ENCODE peak calls at places on chromosomes 16 and 17, in ten cellular contexts. J is left ventricle myocardium inferior, P is neuronal stem cell, B is A549, I is kidney epithelial cell, E is fibroblast of lung, K is ascending aorta, S is AG04450, Z is HFF-Myc, F is tibial nerve. A is an unnamed sample.

GRCh38 chr16:26993988-26994387 is 72.7 kb upstream of the C16orf82 start:
- DNase-seq in J (no peak), E (peak), F (no peak), P (no peak), B (no peak), Z (no peak), S (no peak), K (peak), I (no peak), A (no peak)

GRCh38 chr16:84487358-84487757 is 17.1 kb downstream of the MEAK7 start:
- DNase-seq in S (no peak), K (no peak), E (no peak), P (no peak), I (no peak), B (no peak), F (no peak), Z (no peak), J (no peak), A (no peak)

GRCh38 chr16:55543470-55543869 is 23.0 kb upstream of the CAPNS2 start:
- DNase-seq in B (peak), P (no peak), K (no peak), I (no peak), S (no peak), E (peak), J (no peak), F (no peak), Z (peak), A (peak)

GRCh38 chr16:22189473-22190168 is 16.5 kb upstream of the EEF2K start:
- DNase-seq in K (peak), P (no peak), B (no peak), J (peak), E (peak), Z (no peak), F (peak), S (no peak), I (no peak), A (peak)

GRCh38 chr17:37701424-37702020 is 43.3 kb downstream of the HNF1B start:
- DNase-seq in Z (no peak), J (no peak), I (no peak), K (no peak), P (no peak), S (no peak), F (no peak), B (peak), E (peak), A (no peak)

GRCh38 chr17:75521951-75522727 is 3.4 kb upstream of the LLGL2 start:
- DNase-seq in P (no peak), J (no peak), Z (no peak), F (no peak), B (no peak), I (no peak), E (no peak), S (no peak), K (no peak), A (no peak)

GRCh38 chr16:76278086-76278485 is 885 bp downstream of the CNTNAP4 start:
- DNase-seq in P (no peak), I (no peak), E (no peak), Z (no peak), K (no peak), J (no peak), F (no peak), S (no peak), B (no peak), A (no peak)

GRCh38 chr16:1619976-1620375 is 7.8 kb downstream of the CRAMP1 start:
- DNase-seq in B (no peak), I (no peak), S (no peak), Z (no peak), F (no peak), P (no peak), K (no peak), E (no peak), J (no peak), A (no peak)

GRCh38 chr17:44900894-44901293 is 1.6 kb upstream of the EFTUD2 start:
- DNase-seq in K (no peak), Z (no peak), I (no peak), E (peak), B (peak), J (no peak), S (peak), P (no peak), F (no peak), A (no peak)

GRCh38 chr16:76748698-76749097 is 442.3 kb upstream of the MON1B start:
- DNase-seq in I (no peak), P (no peak), J (no peak), Z (no peak), K (no peak), F (no peak), S (no peak), B (no peak), E (no peak), A (no peak)

GRCh38 chr16:88662222-88662842 is 559 bp downstream of the MVD start:
- DNase-seq in J (no peak), B (no peak), S (no peak), E (no peak), K (peak), I (no peak), F (no peak), P (no peak), Z (no peak), A (no peak)

GRCh38 chr16:87203060-87203656 is 114.0 kb downstream of the C16orf95 start:
- DNase-seq in S (peak), P (peak), Z (peak), B (peak), F (peak), J (peak), K (peak), I (peak), E (peak), A (peak)

GRCh38 chr16:53154513-53154912 is 99.7 kb downstream of the CHD9 start:
- DNase-seq in K (no peak), I (no peak), B (no peak), P (no peak), E (no peak), J (no peak), F (no peak), S (no peak), Z (no peak), A (peak)

GRCh38 chr16:85556456-85557082 is 56.6 kb upstream of the GSE1 start:
- DNase-seq in F (no peak), S (no peak), I (no peak), P (no peak), J (no peak), E (no peak), K (no peak), Z (no peak), B (peak), A (peak)

GRCh38 chr17:61611323-61611722 is 20.3 kb upstream of the NACA2 start:
- DNase-seq in E (no peak), K (no peak), J (no peak), B (no peak), S (no peak), F (no peak), Z (no peak), P (no peak), I (no peak), A (no peak)

GRCh38 chr17:8223356-8224063 is 13.1 kb upstream of the AURKB start:
- DNase-seq in K (peak), P (peak), Z (no peak), E (peak), S (no peak), B (peak), I (no peak), J (peak), F (peak), A (peak)

GRCh38 chr16:81251871-81252270 is 13.4 kb downstream of the BCO1 start:
- DNase-seq in S (no peak), P (no peak), I (no peak), B (no peak), K (no peak), E (no peak), F (no peak), Z (no peak), J (no peak), A (peak)

GRCh38 chr16:48597563-48598392 is 12.2 kb downstream of the N4BP1 start:
- DNase-seq in S (no peak), F (no peak), Z (no peak), E (peak), K (no peak), B (no peak), I (no peak), J (no peak), P (no peak), A (peak)

GRCh38 chr17:54876656-54877195 is 23.9 kb upstream of the TOM1L1 start:
- DNase-seq in S (no peak), E (no peak), B (no peak), I (no peak), J (no peak), F (no peak), P (no peak), Z (no peak), K (no peak), A (no peak)

GRCh38 chr17:28900986-28901726 is 1.7 kb downstream of the DHRS13 start:
- DNase-seq in S (no peak), P (no peak), J (no peak), Z (no peak), K (no peak), I (no peak), B (no peak), F (no peak), E (no peak), A (no peak)

GRCh38 chr16:15919331-15919730 is 30.1 kb upstream of the ABCC1 start:
- DNase-seq in J (no peak), E (no peak), Z (no peak), S (no peak), K (no peak), B (no peak), I (no peak), F (no peak), P (no peak), A (no peak)

GRCh38 chr16:22786691-22787090 is 27.3 kb upstream of the HS3ST2 start:
- DNase-seq in Z (no peak), I (no peak), S (no peak), J (no peak), P (no peak), K (no peak), F (no peak), E (no peak), B (no peak), A (no peak)

GRCh38 chr17:82313195-82314011 is 4.0 kb downstream of the CD7 start:
- DNase-seq in E (no peak), S (no peak), K (no peak), I (no peak), Z (no peak), J (no peak), P (no peak), B (no peak), F (no peak), A (no peak)

GRCh38 chr17:70562137-70562536 is 392.8 kb downstream of the KCNJ2 start:
- DNase-seq in Z (no peak), P (no peak), B (no peak), J (no peak), I (no peak), F (no peak), E (no peak), S (no peak), K (no peak), A (no peak)

GRCh38 chr17:70563301-70563820 is 394.0 kb downstream of the KCNJ2 start:
- DNase-seq in F (no peak), I (no peak), E (peak), P (no peak), K (no peak), J (peak), Z (no peak), B (no peak), S (no peak), A (no peak)

GRCh38 chr17:70560471-70560870 is 391.1 kb downstream of the KCNJ2 start:
- DNase-seq in Z (no peak), I (no peak), J (no peak), P (no peak), E (no peak), B (no peak), S (no peak), K (no peak), F (no peak), A (no peak)

GRCh38 chr17:70569131-70569530 is 399.8 kb downstream of the KCNJ2 start:
- DNase-seq in E (no peak), S (no peak), K (no peak), Z (no peak), F (no peak), J (no peak), P (no peak), I (no peak), B (no peak), A (no peak)

DNA sequence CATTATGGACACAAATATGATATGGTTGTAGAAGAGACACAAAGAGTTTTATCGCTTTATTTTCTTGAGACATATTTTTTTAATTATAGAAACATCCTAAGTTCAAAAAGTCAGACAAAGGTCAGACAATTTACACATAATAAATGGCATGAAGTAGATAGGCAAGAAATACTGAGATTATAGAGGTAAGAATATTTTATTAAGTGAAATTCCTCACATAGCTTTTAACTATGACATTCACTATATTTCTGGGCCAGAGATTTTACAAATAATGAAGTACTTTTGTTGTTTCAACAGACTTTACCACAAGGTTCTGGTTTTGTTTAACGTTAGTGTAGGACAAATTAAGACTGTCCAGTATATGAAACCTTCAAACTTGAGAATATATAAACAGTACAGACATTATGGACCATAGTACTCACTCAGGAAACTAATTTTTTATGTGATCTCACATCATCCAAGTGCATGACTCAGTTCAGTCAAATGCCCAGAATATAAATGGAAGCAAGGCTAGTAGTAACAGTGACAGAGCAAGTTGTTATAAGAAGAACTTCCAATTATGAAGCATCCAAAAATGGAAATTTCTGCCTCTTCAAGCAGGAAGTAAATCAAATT is 394.8 kb downstream of the KCNJ2 start:
- DNase-seq in K (no peak), F (no peak), Z (no peak), B (no peak), S (no peak), P (no peak), E (peak), I (no peak), J (no peak), A (no peak)
- H3K4me3 ChIP-seq in K (no peak), F (no peak), Z (no peak), B (no peak), S (no peak), P (no peak), E (no peak), I (no peak), J (no peak), A (no peak)

GRCh38 chr16:69927056-69927757 is 23.9 kb upstream of the CLEC18A start:
- DNase-seq in J (peak), I (no peak), B (no peak), S (no peak), F (peak), K (peak), Z (no peak), P (no peak), E (peak), A (peak)
- H3K4me3 ChIP-seq in J (peak), I (no peak), B (no peak), S (no peak), F (peak), K (peak), Z (no peak), P (no peak), E (no peak), A (no peak)

GRCh38 chr17:64385187-64386083 is 5.2 kb downstream of the PECAM1 start:
- DNase-seq in B (peak), S (peak), P (no peak), J (peak), E (peak), I (peak), F (peak), Z (peak), K (peak), A (peak)
- H3K4me3 ChIP-seq in B (no peak), S (no peak), P (no peak), J (peak), E (peak), I (no peak), F (peak), Z (peak), K (peak), A (no peak)

GRCh38 chr16:25690563-25691143 is 1.1 kb upstream of the HS3ST4 start:
- DNase-seq in B (no peak), Z (no peak), J (no peak), S (no peak), I (no peak), F (no peak), P (no peak), K (no peak), E (no peak), A (no peak)
- H3K4me3 ChIP-seq in B (no peak), Z (no peak), J (no peak), S (no peak), I (no peak), F (no peak), P (no peak), K (no peak), E (no peak), A (no peak)

DNA sequence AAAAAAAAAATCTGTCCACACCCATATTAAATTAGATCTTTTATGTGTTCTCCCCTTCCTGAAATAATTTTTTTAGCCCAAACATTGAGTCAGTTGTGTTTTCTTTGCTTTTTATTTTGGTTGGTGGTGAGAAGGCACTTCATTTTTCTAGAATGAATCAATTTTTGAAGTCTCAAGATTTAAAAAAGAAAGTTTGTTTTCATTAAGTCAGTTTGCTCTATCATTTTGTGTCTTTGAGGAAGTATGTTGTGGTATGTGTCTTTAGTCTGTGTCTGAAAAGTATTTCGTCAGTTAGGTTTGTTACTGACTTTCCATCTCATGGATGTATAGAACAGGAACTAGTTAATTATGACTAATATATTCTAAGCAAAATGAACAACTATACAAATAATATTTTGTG is 3.8 kb downstream of the IGF2BP1 start:
- DNase-seq in I (no peak), P (no peak), F (no peak), Z (no peak), K (no peak), E (peak), B (no peak), J (no peak), S (no peak), A (no peak)
- H3K4me3 ChIP-seq in I (no peak), P (peak), F (no peak), Z (peak), K (no peak), E (peak), B (peak), J (no peak), S (peak), A (peak)

GRCh38 chr17:40290629-40291296 is 3.1 kb downstream of the CDC6 start:
- DNase-seq in B (peak), P (no peak), E (peak), I (peak), S (peak), K (no peak), Z (no peak), F (no peak), J (no peak), A (peak)
- H3K4me3 ChIP-seq in B (no peak), P (no peak), E (no peak), I (no peak), S (no peak), K (no peak), Z (no peak), F (no peak), J (no peak), A (no peak)

GRCh38 chr16:28537076-28537475 is 1.7 kb downstream of the NUPR1 start:
- DNase-seq in F (no peak), Z (no peak), J (no peak), K (no peak), E (no peak), B (no peak), I (no peak), S (no peak), P (no peak), A (no peak)
- H3K4me3 ChIP-seq in F (peak), Z (peak), J (peak), K (peak), E (peak), B (peak), I (no peak), S (peak), P (peak), A (no peak)

DNA sequence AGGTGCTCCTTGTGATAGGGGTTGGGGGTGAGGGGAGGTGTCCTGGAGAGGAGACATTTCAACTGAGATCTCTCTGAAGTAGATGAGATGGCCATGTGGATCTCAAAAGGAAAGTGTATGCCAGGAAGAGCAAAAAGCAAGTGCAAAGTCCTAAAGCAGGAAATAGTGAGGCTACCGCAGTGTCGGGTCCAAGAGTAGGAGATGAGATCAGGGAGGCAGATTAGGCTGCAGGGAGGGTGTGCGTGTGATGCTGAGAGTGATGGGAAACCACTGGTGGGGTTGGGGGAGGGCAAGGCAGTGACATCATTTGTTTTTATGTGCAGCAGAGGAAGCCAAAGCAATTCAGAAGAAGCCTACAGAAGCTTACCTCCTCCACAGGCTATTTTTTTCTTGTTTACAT is 28.5 kb downstream of the CDH13 start:
- DNase-seq in I (peak), Z (peak), S (peak), E (peak), K (no peak), J (no peak), F (no peak), B (no peak), P (no peak), A (no peak)
- H3K4me3 ChIP-seq in I (no peak), Z (no peak), S (no peak), E (no peak), K (no peak), J (no peak), F (no peak), B (no peak), P (no peak), A (no peak)

A was measured in cardiac muscle cell.